ENCODE peak calls at places on chromosome 5, in four cellular contexts. F is HepG2, Z is K562, R is GM12878. E is an unnamed sample.

GRCh38 chr5:56802235-56802634 is 13.1 kb upstream of the MAP3K1 start:
- DNase-seq in F (no peak), Z (no peak), R (no peak), E (no peak)

GRCh38 chr5:35811108-35811741 is 45.5 kb upstream of the IL7R start:
- DNase-seq in Z (no peak), R (no peak), F (no peak), E (no peak)

GRCh38 chr5:84859056-84859455 is 474.4 kb upstream of the EDIL3 start:
- DNase-seq in F (no peak), Z (no peak), R (no peak), E (no peak)

GRCh38 chr5:171521219-171521633 is 101.8 kb downstream of the FGF18 start:
- DNase-seq in R (no peak), F (no peak), Z (no peak), E (no peak)

GRCh38 chr5:163916376-163916775 is 411.0 kb downstream of the MAT2B start:
- DNase-seq in Z (no peak), F (no peak), R (peak), E (no peak)

GRCh38 chr5:143436871-143437270 is 33.4 kb upstream of the NR3C1 start:
- DNase-seq in R (no peak), F (no peak), Z (no peak), E (no peak)

GRCh38 chr5:547086-547924 is 23.1 kb upstream of the SLC9A3 start:
- DNase-seq in R (no peak), F (no peak), Z (no peak), E (no peak)

GRCh38 chr5:168552146-168552545 is 23.0 kb downstream of the FBLL1 start:
- DNase-seq in F (no peak), Z (no peak), R (no peak), E (no peak)

GRCh38 chr5:83512051-83512745 is 40.7 kb downstream of the VCAN start:
- DNase-seq in Z (no peak), R (no peak), F (no peak), E (no peak)

GRCh38 chr5:173237821-173238220 is 2.8 kb upstream of the NKX2-5 start:
- DNase-seq in Z (no peak), F (no peak), R (no peak), E (no peak)

GRCh38 chr5:197892-198489 is 6.7 kb downstream of the LRRC14B start:
- DNase-seq in R (no peak), F (no peak), Z (no peak), E (peak)

GRCh38 chr5:72030237-72030636 is 77.0 kb upstream of the MAP1B start:
- DNase-seq in Z (no peak), R (no peak), F (no peak), E (no peak)

GRCh38 chr5:79582186-79582585 is 30.1 kb upstream of the TENT2 start:
- DNase-seq in Z (no peak), R (no peak), F (no peak), E (peak)
- TF ChIP-seq FOXM1 in Z (no peak), R (no peak), F (no peak), E (no peak)

DNA sequence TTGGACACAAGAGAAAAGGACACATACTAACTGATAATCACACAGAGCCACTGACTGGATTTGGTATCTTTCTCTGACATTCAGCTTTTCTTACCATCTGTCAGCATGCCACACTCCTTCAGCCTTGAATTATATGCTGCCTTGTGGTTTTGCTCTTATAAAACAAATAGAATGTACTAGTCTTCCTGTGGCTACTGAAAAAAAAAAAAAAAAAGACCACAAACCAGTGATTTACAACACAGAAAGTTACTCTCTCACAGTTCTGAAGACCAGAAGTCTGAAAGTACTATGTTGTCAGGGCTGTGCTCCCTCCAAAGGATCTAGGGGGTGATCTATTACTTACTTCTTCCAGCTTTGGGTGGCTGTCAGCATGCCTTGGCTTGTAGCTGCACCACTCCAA is 82.3 kb downstream of the THBS4 start:
- DNase-seq in Z (no peak), F (no peak), R (no peak), E (no peak)
- TF ChIP-seq BHLHE40 in Z (no peak), F (no peak), R (no peak), E (no peak)

GRCh38 chr5:77635617-77636422 is 2.7 kb downstream of the OTP start:
- DNase-seq in Z (no peak), R (no peak), F (no peak), E (no peak)
- TF ChIP-seq FOXM1 in Z (no peak), R (no peak), F (no peak), E (no peak)

GRCh38 chr5:149785341-149785740 is 55.2 kb downstream of the PPARGC1B start:
- DNase-seq in Z (no peak), F (no peak), R (no peak), E (no peak)
- TF ChIP-seq BHLHE40 in Z (no peak), F (no peak), R (no peak), E (no peak)

DNA sequence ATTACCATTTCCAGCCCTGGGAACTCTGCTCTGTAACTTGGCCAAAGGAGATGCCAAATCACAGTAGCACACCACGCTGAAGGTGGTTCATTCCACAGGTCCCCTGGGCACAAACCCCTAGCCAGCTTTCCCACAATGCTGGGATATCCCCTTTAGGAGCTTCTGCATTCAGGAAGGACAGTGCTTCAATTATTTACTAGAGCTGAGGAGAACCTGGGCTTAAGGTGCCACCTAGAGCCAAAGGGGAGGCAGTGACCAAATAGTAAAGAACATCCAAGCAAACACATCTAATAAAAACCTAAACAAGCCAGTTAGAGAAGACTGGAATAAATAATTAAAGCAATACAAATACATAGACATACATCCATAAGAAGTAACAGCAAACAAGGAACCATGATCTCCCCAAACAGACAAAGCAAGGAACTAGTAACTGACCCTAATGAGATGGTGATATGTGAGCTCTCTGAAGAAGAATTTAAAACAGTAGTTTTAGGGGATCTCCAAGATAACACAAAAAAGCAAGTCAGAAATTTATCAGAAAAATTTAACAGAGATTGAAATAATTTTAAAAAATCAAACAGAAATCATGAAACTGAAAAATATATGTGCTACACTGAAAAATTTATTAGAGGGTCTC is 14.6 kb downstream of the KIF4B start:
- DNase-seq in R (no peak), Z (no peak), F (peak), E (no peak)
- TF ChIP-seq FOXM1 in R (no peak), Z (no peak), F (no peak), E (no peak)

GRCh38 chr5:41176952-41177351 is 36.4 kb downstream of the C6 start:
- DNase-seq in Z (no peak), F (no peak), R (no peak), E (no peak)
- TF ChIP-seq BHLHE40 in Z (no peak), F (no peak), R (no peak), E (no peak)

GRCh38 chr5:177403194-177403825 is 2.8 kb upstream of the PFN3 start:
- DNase-seq in Z (peak), R (no peak), F (no peak), E (peak)
- TF ChIP-seq FOXM1 in Z (no peak), R (no peak), F (no peak), E (no peak)